ENCODE peak calls at places on chromosomes 3 and 15, in ten cellular contexts. P is astrocyte of the spinal cord; B is naive thymus-derived CD8-positive, alpha-beta T cell; E is neuronal stem cell; F is stimulated activated CD4-positive, alpha-beta T cell treated with anti-CD3 and anti-CD28 coated beads, Interleukin-2, amount 100 ng/mL, for 4 hours; R is GM04503; C is stimulated activated CD8-positive, alpha-beta memory T cell treated with anti-CD3 and anti-CD28 coated beads, Interleukin-7, amount 100 ng/mL, for 48 hours; I is NCI-H1105; X is NCI-H748 treated with DMSO at 0.1 percent for 48 hours; Z is PC-3. U is an unnamed sample.

GRCh38 chr3:178703268-178703975 is 167.2 kb downstream of the KCNMB2 start:
- DNase-seq in P (peak; percentile 85), B (no peak), E (no peak), F (no peak), R (peak; percentile 4), C (no peak), I (no peak), X (no peak), Z (peak; percentile 22), U (no peak)

GRCh38 chr3:32410367-32411246 is 19.0 kb downstream of the CMTM7 start:
- DNase-seq in P (no peak), B (no peak), E (no peak), F (no peak), R (no peak), C (no peak), I (no peak), X (no peak), Z (no peak), U (no peak)

GRCh38 chr3:19994796-19995195 is 17.3 kb downstream of the PP2D1 start:
- DNase-seq in P (no peak), B (no peak), E (no peak), F (no peak), R (no peak), C (no peak), I (no peak), X (no peak), Z (no peak), U (no peak)

GRCh38 chr3:126546013-126546412 is 12.7 kb downstream of the C3orf22 start:
- DNase-seq in P (no peak), B (no peak), E (no peak), F (no peak), R (no peak), C (no peak), I (no peak), X (no peak), Z (no peak), U (no peak)

GRCh38 chr3:42507252-42507651 is 4.8 kb downstream of the VIPR1 start:
- DNase-seq in P (no peak), B (no peak), E (no peak), F (no peak), R (no peak), C (no peak), I (no peak), X (no peak), Z (peak; percentile 61), U (no peak)

GRCh38 chr3:161314836-161315391 is 56.4 kb downstream of the SPTSSB start:
- DNase-seq in P (no peak), B (no peak), E (no peak), F (no peak), R (no peak), C (no peak), I (no peak), X (no peak), Z (peak; percentile 79), U (no peak)

GRCh38 chr15:29934251-29934650 is 112.0 kb upstream of the TJP1 start:
- DNase-seq in P (peak; percentile 76), B (no peak), E (no peak), F (no peak), R (no peak), C (no peak), I (no peak), X (no peak), Z (peak; percentile 99), U (no peak)

GRCh38 chr15:91922701-91923279 is 69.3 kb downstream of the SLCO3A1 start:
- DNase-seq in P (no peak), B (no peak), E (no peak), F (no peak), R (no peak), C (no peak), I (peak; percentile 38), X (peak; percentile 51), Z (no peak), U (no peak)

GRCh38 chr3:71063768-71064287 is 519.7 kb downstream of the FOXP1 start:
- DNase-seq in P (no peak), B (no peak), E (peak; percentile 33), F (peak; percentile 42), R (no peak), C (peak; percentile 33), I (no peak), X (no peak), Z (peak; percentile 46), U (no peak)

GRCh38 chr15:79872358-79873017 is 24.3 kb downstream of the MTHFS start:
- DNase-seq in P (peak; percentile 72), B (no peak), E (no peak), F (no peak), R (peak; percentile 6), C (no peak), I (no peak), X (no peak), Z (no peak), U (no peak)

GRCh38 chr15:51398676-51399075 is 57.2 kb downstream of the GLDN start:
- DNase-seq in P (no peak), B (no peak), E (no peak), F (no peak), R (no peak), C (no peak), I (no peak), X (no peak), Z (no peak), U (no peak)

GRCh38 chr3:7447197-7447769 is 586.4 kb downstream of the GRM7 start:
- DNase-seq in P (no peak), B (no peak), E (no peak), F (no peak), R (no peak), C (no peak), I (no peak), X (no peak), Z (no peak), U (no peak)

GRCh38 chr3:181985386-181985785 is 273.7 kb downstream of the SOX2 start:
- DNase-seq in P (no peak), B (no peak), E (no peak), F (no peak), R (no peak), C (no peak), I (no peak), X (no peak), Z (no peak), U (no peak)

GRCh38 chr3:13571264-13571663 is 22.3 kb downstream of the FBLN2 start:
- DNase-seq in P (no peak), B (no peak), E (no peak), F (no peak), R (no peak), C (no peak), I (no peak), X (no peak), Z (no peak), U (no peak)

U was measured in GM12891.